ENCODE peak calls at places on chromosomes 11 and 22, in seven cellular contexts. One of them, this sample, is unnamed.

GRCh38 chr11:130897262-130898182 is 18.8 kb downstream of the SNX19 start:
- DNase-seq in midbrain: peak
- DNase-seq in heart right ventricle: peak
- DNase-seq in naive thymus-derived CD4-positive, alpha-beta T cell: no peak
- DNase-seq in stimulated activated naive CD8-positive, alpha-beta T cell treated with anti-CD3 and anti-CD28 coated beads, Interleukin-15, amount 100 ng/mL, for 72 hours: no peak
- DNase-seq in iPS-NIHi11: peak
- DNase-seq in NCI-H526: no peak
- DNase-seq in this sample: no peak

GRCh38 chr22:36853407-36854099 is 7.3 kb upstream of the NCF4 start:
- DNase-seq in stimulated activated naive CD8-positive, alpha-beta T cell treated with anti-CD3 and anti-CD28 coated beads, Interleukin-15, amount 100 ng/mL, for 72 hours: peak
- DNase-seq in naive thymus-derived CD4-positive, alpha-beta T cell: peak
- DNase-seq in NCI-H526: peak
- DNase-seq in midbrain: peak
- DNase-seq in heart right ventricle: peak
- DNase-seq in iPS-NIHi11: peak
- DNase-seq in this sample: peak

GRCh38 chr11:48019230-48019584 is 38.8 kb downstream of the PTPRJ start:
- DNase-seq in NCI-H526: peak
- DNase-seq in naive thymus-derived CD4-positive, alpha-beta T cell: no peak
- DNase-seq in midbrain: no peak
- DNase-seq in iPS-NIHi11: peak
- DNase-seq in heart right ventricle: no peak
- DNase-seq in stimulated activated naive CD8-positive, alpha-beta T cell treated with anti-CD3 and anti-CD28 coated beads, Interleukin-15, amount 100 ng/mL, for 72 hours: no peak
- DNase-seq in this sample: no peak

GRCh38 chr11:12806113-12806512 is 131.9 kb downstream of the TEAD1 start:
- DNase-seq in stimulated activated naive CD8-positive, alpha-beta T cell treated with anti-CD3 and anti-CD28 coated beads, Interleukin-15, amount 100 ng/mL, for 72 hours: no peak
- DNase-seq in heart right ventricle: no peak
- DNase-seq in NCI-H526: no peak
- DNase-seq in naive thymus-derived CD4-positive, alpha-beta T cell: no peak
- DNase-seq in iPS-NIHi11: no peak
- DNase-seq in midbrain: no peak
- DNase-seq in this sample: no peak

GRCh38 chr11:102546923-102547471 is 16.4 kb upstream of the MMP7 start:
- DNase-seq in naive thymus-derived CD4-positive, alpha-beta T cell: no peak
- DNase-seq in NCI-H526: no peak
- DNase-seq in midbrain: no peak
- DNase-seq in iPS-NIHi11: no peak
- DNase-seq in stimulated activated naive CD8-positive, alpha-beta T cell treated with anti-CD3 and anti-CD28 coated beads, Interleukin-15, amount 100 ng/mL, for 72 hours: no peak
- DNase-seq in heart right ventricle: no peak
- DNase-seq in this sample: peak

GRCh38 chr11:67665537-67666302 is 8.7 kb downstream of the ALDH3B2 start:
- DNase-seq in stimulated activated naive CD8-positive, alpha-beta T cell treated with anti-CD3 and anti-CD28 coated beads, Interleukin-15, amount 100 ng/mL, for 72 hours: no peak
- DNase-seq in NCI-H526: no peak
- DNase-seq in heart right ventricle: no peak
- DNase-seq in midbrain: no peak
- DNase-seq in naive thymus-derived CD4-positive, alpha-beta T cell: no peak
- DNase-seq in iPS-NIHi11: peak
- DNase-seq in this sample: no peak

GRCh38 chr11:129440028-129440630 is 64.5 kb downstream of the BARX2 start:
- DNase-seq in stimulated activated naive CD8-positive, alpha-beta T cell treated with anti-CD3 and anti-CD28 coated beads, Interleukin-15, amount 100 ng/mL, for 72 hours: no peak
- DNase-seq in naive thymus-derived CD4-positive, alpha-beta T cell: no peak
- DNase-seq in iPS-NIHi11: peak
- DNase-seq in heart right ventricle: no peak
- DNase-seq in NCI-H526: no peak
- DNase-seq in midbrain: no peak
- DNase-seq in this sample: no peak

GRCh38 chr11:105152556-105152955 is 13.0 kb upstream of the CARD18 start:
- DNase-seq in naive thymus-derived CD4-positive, alpha-beta T cell: no peak
- DNase-seq in iPS-NIHi11: no peak
- DNase-seq in stimulated activated naive CD8-positive, alpha-beta T cell treated with anti-CD3 and anti-CD28 coated beads, Interleukin-15, amount 100 ng/mL, for 72 hours: no peak
- DNase-seq in midbrain: no peak
- DNase-seq in NCI-H526: no peak
- DNase-seq in heart right ventricle: no peak
- DNase-seq in this sample: no peak

GRCh38 chr11:73288873-73289707 is 17.0 kb downstream of the P2RY6 start:
- DNase-seq in heart right ventricle: peak
- DNase-seq in midbrain: peak
- DNase-seq in stimulated activated naive CD8-positive, alpha-beta T cell treated with anti-CD3 and anti-CD28 coated beads, Interleukin-15, amount 100 ng/mL, for 72 hours: peak
- DNase-seq in iPS-NIHi11: peak
- DNase-seq in NCI-H526: peak
- DNase-seq in naive thymus-derived CD4-positive, alpha-beta T cell: peak
- DNase-seq in this sample: peak

GRCh38 chr11:119479685-119480275 is 56.8 kb upstream of the THY1 start:
- DNase-seq in naive thymus-derived CD4-positive, alpha-beta T cell: no peak
- DNase-seq in stimulated activated naive CD8-positive, alpha-beta T cell treated with anti-CD3 and anti-CD28 coated beads, Interleukin-15, amount 100 ng/mL, for 72 hours: no peak
- DNase-seq in midbrain: no peak
- DNase-seq in NCI-H526: no peak
- DNase-seq in iPS-NIHi11: peak
- DNase-seq in heart right ventricle: no peak
- DNase-seq in this sample: no peak

GRCh38 chr11:122209619-122210377 is 93.8 kb upstream of the BLID start:
- DNase-seq in iPS-NIHi11: no peak
- DNase-seq in heart right ventricle: peak
- DNase-seq in naive thymus-derived CD4-positive, alpha-beta T cell: no peak
- DNase-seq in midbrain: peak
- DNase-seq in stimulated activated naive CD8-positive, alpha-beta T cell treated with anti-CD3 and anti-CD28 coated beads, Interleukin-15, amount 100 ng/mL, for 72 hours: no peak
- DNase-seq in NCI-H526: no peak
- DNase-seq in this sample: no peak

GRCh38 chr22:48919851-48920589 is 907.7 kb downstream of the BRD1 start:
- DNase-seq in NCI-H526: no peak
- DNase-seq in stimulated activated naive CD8-positive, alpha-beta T cell treated with anti-CD3 and anti-CD28 coated beads, Interleukin-15, amount 100 ng/mL, for 72 hours: no peak
- DNase-seq in iPS-NIHi11: no peak
- DNase-seq in midbrain: no peak
- DNase-seq in naive thymus-derived CD4-positive, alpha-beta T cell: no peak
- DNase-seq in heart right ventricle: no peak
- DNase-seq in this sample: no peak

GRCh38 chr11:32113200-32113599 is 22.3 kb downstream of the RCN1 start:
- DNase-seq in naive thymus-derived CD4-positive, alpha-beta T cell: no peak
- DNase-seq in iPS-NIHi11: no peak
- DNase-seq in stimulated activated naive CD8-positive, alpha-beta T cell treated with anti-CD3 and anti-CD28 coated beads, Interleukin-15, amount 100 ng/mL, for 72 hours: no peak
- DNase-seq in midbrain: no peak
- DNase-seq in NCI-H526: peak
- DNase-seq in heart right ventricle: no peak
- DNase-seq in this sample: no peak

GRCh38 chr11:35163707-35164496 is 24.9 kb downstream of the CD44 start:
- DNase-seq in stimulated activated naive CD8-positive, alpha-beta T cell treated with anti-CD3 and anti-CD28 coated beads, Interleukin-15, amount 100 ng/mL, for 72 hours: no peak
- DNase-seq in iPS-NIHi11: no peak
- DNase-seq in NCI-H526: no peak
- DNase-seq in heart right ventricle: no peak
- DNase-seq in naive thymus-derived CD4-positive, alpha-beta T cell: peak
- DNase-seq in midbrain: no peak
- DNase-seq in this sample: no peak

GRCh38 chr11:85748455-85748891 is 62.5 kb downstream of the SYTL2 start:
- DNase-seq in naive thymus-derived CD4-positive, alpha-beta T cell: no peak
- DNase-seq in NCI-H526: no peak
- DNase-seq in midbrain: no peak
- DNase-seq in stimulated activated naive CD8-positive, alpha-beta T cell treated with anti-CD3 and anti-CD28 coated beads, Interleukin-15, amount 100 ng/mL, for 72 hours: no peak
- DNase-seq in iPS-NIHi11: no peak
- DNase-seq in heart right ventricle: no peak
- DNase-seq in this sample: no peak

GRCh38 chr22:46710842-46711241 is 27.2 kb downstream of the CERK start:
- DNase-seq in heart right ventricle: no peak
- DNase-seq in NCI-H526: peak
- DNase-seq in stimulated activated naive CD8-positive, alpha-beta T cell treated with anti-CD3 and anti-CD28 coated beads, Interleukin-15, amount 100 ng/mL, for 72 hours: no peak
- DNase-seq in midbrain: no peak
- DNase-seq in iPS-NIHi11: no peak
- DNase-seq in naive thymus-derived CD4-positive, alpha-beta T cell: no peak
- DNase-seq in this sample: no peak

GRCh38 chr22:28939932-28940331 is 56.6 kb downstream of the ZNRF3 start:
- DNase-seq in heart right ventricle: no peak
- DNase-seq in NCI-H526: no peak
- DNase-seq in midbrain: no peak
- DNase-seq in naive thymus-derived CD4-positive, alpha-beta T cell: no peak
- DNase-seq in iPS-NIHi11: no peak
- DNase-seq in stimulated activated naive CD8-positive, alpha-beta T cell treated with anti-CD3 and anti-CD28 coated beads, Interleukin-15, amount 100 ng/mL, for 72 hours: no peak
- DNase-seq in this sample: no peak

GRCh38 chr11:27396259-27396839 is 33.3 kb upstream of the CCDC34 start:
- DNase-seq in NCI-H526: no peak
- DNase-seq in midbrain: no peak
- DNase-seq in stimulated activated naive CD8-positive, alpha-beta T cell treated with anti-CD3 and anti-CD28 coated beads, Interleukin-15, amount 100 ng/mL, for 72 hours: no peak
- DNase-seq in heart right ventricle: no peak
- DNase-seq in iPS-NIHi11: no peak
- DNase-seq in naive thymus-derived CD4-positive, alpha-beta T cell: no peak
- DNase-seq in this sample: no peak

GRCh38 chr11:88414385-88414861 is 76.9 kb upstream of the CTSC start:
- DNase-seq in heart right ventricle: peak
- DNase-seq in iPS-NIHi11: peak
- DNase-seq in midbrain: peak
- DNase-seq in naive thymus-derived CD4-positive, alpha-beta T cell: peak
- DNase-seq in stimulated activated naive CD8-positive, alpha-beta T cell treated with anti-CD3 and anti-CD28 coated beads, Interleukin-15, amount 100 ng/mL, for 72 hours: no peak
- DNase-seq in NCI-H526: no peak
- DNase-seq in this sample: peak

GRCh38 chr11:47980907-47981621 is 705 bp downstream of the PTPRJ start:
- DNase-seq in naive thymus-derived CD4-positive, alpha-beta T cell: peak
- DNase-seq in stimulated activated naive CD8-positive, alpha-beta T cell treated with anti-CD3 and anti-CD28 coated beads, Interleukin-15, amount 100 ng/mL, for 72 hours: peak
- DNase-seq in iPS-NIHi11: peak
- DNase-seq in NCI-H526: peak
- DNase-seq in heart right ventricle: peak
- DNase-seq in midbrain: peak
- DNase-seq in this sample: peak

GRCh38 chr22:46915978-46916730 is 153.7 kb downstream of the TBC1D22A start:
- DNase-seq in iPS-NIHi11: no peak
- DNase-seq in NCI-H526: no peak
- DNase-seq in heart right ventricle: no peak
- DNase-seq in stimulated activated naive CD8-positive, alpha-beta T cell treated with anti-CD3 and anti-CD28 coated beads, Interleukin-15, amount 100 ng/mL, for 72 hours: no peak
- DNase-seq in naive thymus-derived CD4-positive, alpha-beta T cell: no peak
- DNase-seq in midbrain: no peak
- DNase-seq in this sample: no peak

GRCh38 chr11:3135491-3136440 is 29.3 kb downstream of the OSBPL5 start:
- DNase-seq in stimulated activated naive CD8-positive, alpha-beta T cell treated with anti-CD3 and anti-CD28 coated beads, Interleukin-15, amount 100 ng/mL, for 72 hours: no peak
- DNase-seq in iPS-NIHi11: peak
- DNase-seq in NCI-H526: no peak
- DNase-seq in heart right ventricle: no peak
- DNase-seq in midbrain: no peak
- DNase-seq in naive thymus-derived CD4-positive, alpha-beta T cell: no peak
- DNase-seq in this sample: peak

GRCh38 chr22:32985899-32986772 is 72.0 kb downstream of the SYN3 start:
- DNase-seq in iPS-NIHi11: peak
- DNase-seq in midbrain: peak
- DNase-seq in stimulated activated naive CD8-positive, alpha-beta T cell treated with anti-CD3 and anti-CD28 coated beads, Interleukin-15, amount 100 ng/mL, for 72 hours: peak
- DNase-seq in naive thymus-derived CD4-positive, alpha-beta T cell: peak
- DNase-seq in heart right ventricle: peak
- DNase-seq in NCI-H526: peak
- DNase-seq in this sample: peak